ENCODE peak calls at places on chromosomes 2 and 18, in ten cellular contexts. M, Z, I, X, H, B, J, N, P and U are unnamed samples.

GRCh38 chr2:27956895-27957294 is 66.4 kb downstream of the BABAM2 start:
- DNase-seq in M (no peak), Z (no peak), I (no peak), X (no peak), H (no peak), B (no peak), J (peak; percentile 55), N (no peak), P (no peak), U (no peak)

GRCh38 chr2:210157546-210157945 is 13.7 kb downstream of the KANSL1L start:
- DNase-seq in M (no peak), Z (no peak), I (no peak), X (no peak), H (no peak), B (no peak), J (no peak), N (no peak), P (no peak), U (no peak)

GRCh38 chr2:124663293-124663997 is 638.4 kb downstream of the CNTNAP5 start:
- DNase-seq in M (no peak), Z (peak; percentile 61), I (no peak), X (no peak), H (no peak), B (no peak), J (no peak), N (no peak), P (no peak), U (no peak)

GRCh38 chr18:62759704-62760402 is 44.5 kb downstream of the PHLPP1 start:
- DNase-seq in M (no peak), Z (peak; percentile 61), I (no peak), X (no peak), H (no peak), B (no peak), J (peak; percentile 64), N (no peak), P (no peak), U (no peak)

GRCh38 chr2:171436307-171436706 is 2.3 kb downstream of the DCAF17 start:
- DNase-seq in M (no peak), Z (no peak), I (no peak), X (no peak), H (no peak), B (no peak), J (peak; percentile 88), N (no peak), P (no peak), U (no peak)

GRCh38 chr18:864872-865273 is 39.8 kb upstream of the ADCYAP1 start:
- DNase-seq in M (peak; percentile 43), Z (peak; percentile 92), I (peak; percentile 73), X (peak; percentile 83), H (peak; percentile 60), B (peak; percentile 78), J (peak; percentile 43), N (peak; percentile 23), P (peak; percentile 30), U (peak; percentile 73)

GRCh38 chr18:58557013-58557435 is 71.9 kb downstream of the ALPK2 start:
- DNase-seq in M (no peak), Z (no peak), I (no peak), X (peak; percentile 81), H (no peak), B (no peak), J (no peak), N (no peak), P (no peak), U (no peak)

GRCh38 chr2:27016801-27017325 is 15.9 kb upstream of the TMEM214 start:
- DNase-seq in M (peak; percentile 21), Z (peak; percentile 97), I (peak; percentile 50), X (peak; percentile 76), H (peak; percentile 86), B (peak; percentile 64), J (peak; percentile 25), N (no peak), P (peak; percentile 81), U (peak; percentile 66)

GRCh38 chr18:41767960-41768359 is 187.1 kb upstream of the PIK3C3 start:
- DNase-seq in M (no peak), Z (peak; percentile 29), I (no peak), X (no peak), H (peak; percentile 16), B (no peak), J (peak; percentile 52), N (no peak), P (no peak), U (no peak)

GRCh38 chr2:144493027-144493809 is 26.7 kb downstream of the ZEB2 start:
- DNase-seq in M (no peak), Z (no peak), I (no peak), X (no peak), H (no peak), B (no peak), J (no peak), N (no peak), P (no peak), U (no peak)

GRCh38 chr2:99940963-99941362 is 201.4 kb downstream of the AFF3 start:
- DNase-seq in M (no peak), Z (no peak), I (no peak), X (no peak), H (no peak), B (no peak), J (no peak), N (peak; percentile 20), P (no peak), U (no peak)

GRCh38 chr18:9700261-9700796 is 7.8 kb upstream of the RAB31 start:
- DNase-seq in M (no peak), Z (no peak), I (no peak), X (no peak), H (no peak), B (no peak), J (no peak), N (no peak), P (no peak), U (peak; percentile 34)

GRCh38 chr2:180559766-180560165 is 420.6 kb upstream of the UBE2E3 start:
- DNase-seq in M (no peak), Z (no peak), I (no peak), X (no peak), H (no peak), B (no peak), J (no peak), N (no peak), P (no peak), U (no peak)

GRCh38 chr2:213125646-213126347 is 25.6 kb downstream of the IKZF2 start:
- DNase-seq in M (no peak), Z (no peak), I (no peak), X (no peak), H (peak; percentile 6), B (no peak), J (no peak), N (no peak), P (no peak), U (no peak)

GRCh38 chr18:47928466-47928865 is 2.0 kb downstream of the SMAD2 start:
- DNase-seq in M (no peak), Z (no peak), I (no peak), X (no peak), H (no peak), B (no peak), J (peak; percentile 88), N (no peak), P (no peak), U (no peak)

GRCh38 chr2:236627193-236627592 is 57.6 kb downstream of the ACKR3 start:
- DNase-seq in M (no peak), Z (no peak), I (no peak), X (peak; percentile 36), H (no peak), B (peak; percentile 57), J (no peak), N (no peak), P (no peak), U (no peak)

GRCh38 chr2:160472839-160473251 is 20.8 kb downstream of the RBMS1 start:
- DNase-seq in M (no peak), Z (no peak), I (no peak), X (no peak), H (no peak), B (no peak), J (no peak), N (no peak), P (no peak), U (no peak)

GRCh38 chr2:129936334-129936934 is 43.0 kb upstream of the RAB6C start:
- DNase-seq in M (no peak), Z (peak; percentile 80), I (no peak), X (peak; percentile 79), H (peak; percentile 53), B (no peak), J (no peak), N (no peak), P (no peak), U (no peak)

GRCh38 chr18:13612111-13612997 is 114.0 kb downstream of the FAM210A start:
- DNase-seq in M (peak; percentile 77), Z (no peak), I (no peak), X (peak; percentile 95), H (peak; percentile 67), B (no peak), J (no peak), N (no peak), P (no peak), U (peak; percentile 64)

GRCh38 chr18:10379511-10379910 is 74.9 kb upstream of the APCDD1 start:
- DNase-seq in M (no peak), Z (no peak), I (no peak), X (no peak), H (no peak), B (no peak), J (no peak), N (no peak), P (no peak), U (no peak)

GRCh38 chr2:112794131-112794733 is 9.9 kb upstream of the IL1A start:
- DNase-seq in M (no peak), Z (no peak), I (peak; percentile 49), X (peak; percentile 66), H (no peak), B (no peak), J (peak; percentile 98), N (no peak), P (peak; percentile 31), U (peak; percentile 73)

GRCh38 chr2:85523062-85523905 is 15.7 kb upstream of the MAT2A start:
- DNase-seq in M (no peak), Z (no peak), I (no peak), X (no peak), H (no peak), B (no peak), J (no peak), N (no peak), P (no peak), U (no peak)
- H3K27ac ChIP-seq in M (no peak overlapping the region), Z (no peak overlapping the region), I (no peak overlapping the region), X (no peak overlapping the region), H (peak overlapping the region; percentile 98), B (peak overlapping the region; percentile 61), J (no peak overlapping the region), N (no peak overlapping the region), P (peak overlapping the region; percentile 65), U (peak overlapping the region; percentile 66)

GRCh38 chr2:121608967-121609366 is 40.3 kb downstream of the CLASP1 start:
- DNase-seq in M (no peak), Z (no peak), I (no peak), X (no peak), H (no peak), B (no peak), J (no peak), N (no peak), P (no peak), U (no peak)
- TF ChIP-seq CTCF in M (no peak), Z (no peak), I (no peak), X (no peak), H (no peak), B (no peak), J (no peak), N (no peak), P (no peak), U (no peak)

GRCh38 chr2:136255127-136255526 is 137.2 kb upstream of the CXCR4 start:
- DNase-seq in M (no peak), Z (no peak), I (no peak), X (no peak), H (no peak), B (no peak), J (no peak), N (no peak), P (no peak), U (no peak)
- H3K4me1 ChIP-seq in M (no peaks in the 10 kb centered on the region), Z (no peaks in the 10 kb centered on the region), I (no peaks in the 10 kb centered on the region), X (peaks cover 5% of the 10 kb centered on the region), H (peaks cover 8% of the 10 kb centered on the region), B (no peaks in the 10 kb centered on the region), J (no peaks in the 10 kb centered on the region), N (peaks cover 8% of the 10 kb centered on the region), P (no peaks in the 10 kb centered on the region), U (no peaks in the 10 kb centered on the region)

GRCh38 chr2:174666786-174667369 is 69.3 kb upstream of the WIPF1 start:
- DNase-seq in M (no peak), Z (no peak), I (no peak), X (no peak), H (no peak), B (no peak), J (no peak), N (no peak), P (no peak), U (no peak)
- H3K27ac ChIP-seq in M (no peak overlapping the region), Z (no peak overlapping the region), I (no peak overlapping the region), X (no peak overlapping the region), H (peak overlapping the region; percentile 79), B (peak overlapping the region; percentile 51), J (no peak overlapping the region), N (peak overlapping the region; percentile 51), P (peak overlapping the region; percentile 21), U (no peak overlapping the region)